ENCODE peak calls at places on chromosome 12, in four cellular contexts. One of them, this sample, is unnamed.

GRCh38 chr12:84463756-84464495 is 448.7 kb downstream of the SLC6A15 start:
- DNase-seq in HCT116: no peak
- DNase-seq in Panc1: no peak
- DNase-seq in AG09309: peak
- DNase-seq in this sample: no peak

GRCh38 chr12:94140556-94140955 is 7.8 kb upstream of the PLXNC1 start:
- DNase-seq in Panc1: no peak
- DNase-seq in AG09309: no peak
- DNase-seq in HCT116: peak
- DNase-seq in this sample: no peak

GRCh38 chr12:94147991-94148840 is at the start of gene PLXNC1:
- DNase-seq in Panc1: no peak
- DNase-seq in HCT116: no peak
- DNase-seq in AG09309: no peak
- DNase-seq in this sample: no peak

GRCh38 chr12:72366255-72366654 is 94.1 kb downstream of the TRHDE start:
- DNase-seq in Panc1: no peak
- DNase-seq in AG09309: no peak
- DNase-seq in HCT116: no peak
- DNase-seq in this sample: no peak

GRCh38 chr12:88868062-88868461 is 287.8 kb upstream of the KITLG start:
- DNase-seq in Panc1: no peak
- DNase-seq in AG09309: no peak
- DNase-seq in HCT116: no peak
- DNase-seq in this sample: no peak

GRCh38 chr12:27828196-27828595 is 48.2 kb upstream of the MANSC4 start:
- DNase-seq in HCT116: no peak
- DNase-seq in Panc1: no peak
- DNase-seq in AG09309: no peak
- DNase-seq in this sample: no peak

GRCh38 chr12:105493091-105493615 is 162.7 kb downstream of the C12orf75 start:
- DNase-seq in AG09309: no peak
- DNase-seq in Panc1: no peak
- DNase-seq in HCT116: no peak
- DNase-seq in this sample: no peak

GRCh38 chr12:10469701-10470100 is 16.5 kb upstream of the KLRC1 start:
- DNase-seq in HCT116: no peak
- DNase-seq in AG09309: no peak
- DNase-seq in Panc1: no peak
- DNase-seq in this sample: no peak

GRCh38 chr12:14577344-14577743 is 9.7 kb upstream of the PLBD1 start:
- DNase-seq in AG09309: no peak
- DNase-seq in HCT116: no peak
- DNase-seq in Panc1: no peak
- DNase-seq in this sample: no peak

GRCh38 chr12:106974525-106974924 is 12.4 kb downstream of the MTERF2 start:
- DNase-seq in Panc1: no peak
- DNase-seq in AG09309: no peak
- DNase-seq in HCT116: no peak
- DNase-seq in this sample: no peak

DNA sequence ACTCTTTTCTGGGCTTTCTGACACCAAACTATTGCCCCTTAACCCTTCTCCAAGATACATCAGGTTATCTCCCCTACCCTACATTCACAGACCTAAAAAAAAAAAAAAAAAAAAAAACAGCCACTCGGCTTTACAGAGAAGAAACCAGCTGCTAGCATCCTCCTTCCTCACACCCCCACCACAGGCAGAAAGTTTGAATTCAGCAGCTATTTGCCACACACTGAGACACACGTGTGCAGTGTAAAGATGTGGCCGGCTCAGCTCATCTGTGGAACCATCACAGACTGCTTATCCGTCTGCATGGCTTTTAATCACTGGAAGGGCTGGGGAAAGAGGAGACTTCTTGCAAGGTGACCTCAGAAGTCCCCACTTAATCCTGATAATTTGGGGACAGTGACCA is 50.1 kb downstream of the VWF start:
- DNase-seq in HCT116: no peak
- DNase-seq in Panc1: no peak
- DNase-seq in AG09309: no peak
- DNase-seq in this sample: no peak
- H3K4me3 ChIP-seq in HCT116: no peak
- H3K4me3 ChIP-seq in Panc1: no peak
- H3K4me3 ChIP-seq in AG09309: no peak
- H3K4me3 ChIP-seq in this sample: no peak

GRCh38 chr12:98519257-98519907 is 4.0 kb downstream of the TMPO start:
- DNase-seq in Panc1: no peak
- DNase-seq in AG09309: no peak
- DNase-seq in HCT116: no peak
- DNase-seq in this sample: no peak

GRCh38 chr12:98513379-98514318 is 1.7 kb upstream of the TMPO start:
- DNase-seq in Panc1: no peak
- DNase-seq in HCT116: no peak
- DNase-seq in AG09309: no peak
- DNase-seq in this sample: no peak

GRCh38 chr12:98515368-98516183 is at the start of gene TMPO:
- DNase-seq in HCT116: peak
- DNase-seq in Panc1: peak
- DNase-seq in AG09309: peak
- DNase-seq in this sample: peak

GRCh38 chr12:98514984-98515367 is 414 bp upstream of the TMPO start:
- DNase-seq in AG09309: no peak
- DNase-seq in HCT116: no peak
- DNase-seq in Panc1: no peak
- DNase-seq in this sample: no peak

DNA sequence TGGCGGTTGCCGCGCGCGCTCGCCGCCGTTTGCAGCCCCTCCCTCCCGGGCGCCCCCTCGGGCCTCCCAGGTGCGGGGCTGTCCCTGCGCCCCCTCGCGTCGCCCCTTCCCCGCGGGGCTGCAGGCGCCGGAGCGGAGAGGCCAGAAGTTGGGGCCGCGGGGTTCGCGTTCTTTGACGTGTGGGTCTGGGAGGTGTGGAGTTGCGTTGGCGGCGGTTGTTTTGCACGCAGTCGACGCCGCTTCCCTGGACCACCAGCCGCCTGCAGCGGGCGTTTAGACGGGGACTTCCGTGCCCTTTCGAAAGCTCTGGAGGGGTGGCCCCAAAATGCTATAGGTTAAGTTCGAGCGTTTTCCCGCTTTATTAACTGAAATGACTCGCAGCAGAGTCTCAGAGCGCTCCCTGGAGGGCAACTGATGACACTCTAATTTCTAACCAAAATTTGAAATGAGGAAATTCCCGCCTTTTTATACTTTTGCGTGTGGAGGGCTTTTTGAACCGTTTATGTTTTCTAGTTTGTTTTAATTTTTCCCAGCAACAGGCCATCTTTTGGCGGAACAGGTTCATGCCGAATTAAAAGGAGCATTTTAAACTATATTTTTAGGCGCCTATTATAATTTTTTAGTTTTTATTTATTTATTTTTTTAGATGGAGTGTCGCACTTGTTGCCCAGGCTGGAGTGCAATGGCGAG is 939 bp downstream of the TMPO start:
- DNase-seq in HCT116: peak
- DNase-seq in AG09309: peak
- DNase-seq in Panc1: peak
- DNase-seq in this sample: peak
- TF ChIP-seq CTCF in HCT116: peak
- TF ChIP-seq CTCF in AG09309: peak
- TF ChIP-seq CTCF in Panc1: peak
- TF ChIP-seq CTCF in this sample: peak

DNA sequence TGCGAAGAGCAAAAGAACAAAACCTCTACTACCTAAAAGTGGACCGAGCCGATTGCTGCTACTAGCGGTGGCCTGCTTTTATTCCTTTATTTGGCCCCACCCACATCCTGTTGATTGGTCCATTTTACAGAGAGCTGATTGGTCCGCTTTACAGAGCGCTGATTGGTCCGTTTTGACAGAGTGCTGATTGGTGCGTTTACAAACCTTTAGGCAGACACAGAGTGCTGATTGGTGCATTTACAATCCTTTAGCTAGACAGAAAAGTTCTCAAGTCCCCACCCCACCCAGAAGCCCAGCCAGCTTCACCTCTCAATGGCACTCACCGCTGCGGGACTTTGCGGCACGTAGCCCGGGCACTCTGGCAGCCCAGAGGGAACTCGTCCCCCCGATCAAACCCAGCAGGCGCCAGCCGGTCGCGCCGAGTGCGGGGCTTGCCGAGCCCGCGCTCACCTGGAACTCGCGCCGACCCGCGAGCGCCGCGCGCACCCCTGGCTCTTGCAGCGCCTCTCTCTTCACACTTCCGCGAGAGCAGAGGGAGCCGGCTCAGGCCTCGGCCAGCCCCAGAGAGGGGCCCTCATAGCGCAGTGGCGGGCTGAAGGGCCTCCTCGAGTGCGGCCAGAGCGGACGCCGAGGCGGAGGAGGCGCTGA is 8.7 kb upstream of the FGD4 start:
- DNase-seq in Panc1: no peak
- DNase-seq in HCT116: no peak
- DNase-seq in AG09309: no peak
- DNase-seq in this sample: no peak
- H3K4me3 ChIP-seq in Panc1: peak
- H3K4me3 ChIP-seq in HCT116: no peak
- H3K4me3 ChIP-seq in AG09309: peak
- H3K4me3 ChIP-seq in this sample: peak

GRCh38 chr12:109714141-109714912 is 702 bp downstream of the FAM222A start:
- DNase-seq in HCT116: no peak
- DNase-seq in AG09309: no peak
- DNase-seq in Panc1: no peak
- DNase-seq in this sample: no peak
- TF ChIP-seq CTCF in HCT116: no peak
- TF ChIP-seq CTCF in AG09309: peak
- TF ChIP-seq CTCF in Panc1: peak
- TF ChIP-seq CTCF in this sample: peak

GRCh38 chr12:63928305-63928704 is 83.8 kb downstream of the SRGAP1 start:
- DNase-seq in AG09309: no peak
- DNase-seq in Panc1: no peak
- DNase-seq in HCT116: no peak
- DNase-seq in this sample: no peak

GRCh38 chr12:63929426-63929825 is 84.9 kb downstream of the SRGAP1 start:
- DNase-seq in AG09309: no peak
- DNase-seq in HCT116: no peak
- DNase-seq in Panc1: no peak
- DNase-seq in this sample: no peak

GRCh38 chr12:63927511-63927910 is 83.0 kb downstream of the SRGAP1 start:
- DNase-seq in AG09309: no peak
- DNase-seq in HCT116: no peak
- DNase-seq in Panc1: no peak
- DNase-seq in this sample: no peak

GRCh38 chr12:63931703-63932102 is 87.2 kb downstream of the SRGAP1 start:
- DNase-seq in Panc1: no peak
- DNase-seq in HCT116: no peak
- DNase-seq in AG09309: no peak
- DNase-seq in this sample: no peak

DNA sequence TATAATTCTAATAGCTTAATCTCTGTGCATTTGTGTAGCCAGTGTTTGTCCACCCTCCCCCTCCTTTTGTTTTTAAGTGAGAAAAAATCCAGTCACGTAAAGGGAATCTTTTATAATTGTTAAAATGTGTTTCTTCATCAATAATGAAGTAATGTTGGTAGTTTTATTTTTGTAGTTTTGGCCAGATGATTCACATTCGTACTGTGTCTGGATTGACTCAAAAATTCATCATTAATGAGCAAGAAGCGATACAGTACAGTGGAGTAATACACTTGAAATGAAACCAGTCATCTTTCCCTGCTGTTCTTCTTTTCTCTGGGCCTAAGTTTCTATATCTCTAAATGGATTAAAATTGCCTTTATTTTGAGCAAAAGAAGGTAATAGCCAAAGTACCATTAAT is 86.5 kb downstream of the SRGAP1 start:
- DNase-seq in AG09309: peak
- DNase-seq in Panc1: no peak
- DNase-seq in HCT116: no peak
- DNase-seq in this sample: no peak
- H3K4me3 ChIP-seq in AG09309: no peak
- H3K4me3 ChIP-seq in Panc1: no peak
- H3K4me3 ChIP-seq in HCT116: no peak
- H3K4me3 ChIP-seq in this sample: no peak

This sample was measured in AG04449.